ENCODE peak calls at places on chromosomes 4 and X, in ten cellular contexts. One of them, this sample, is unnamed.

GRCh38 chr4:112765317-112765989 is 128.5 kb downstream of the LARP7 start:
- DNase-seq in cardiac muscle cell: peak
- DNase-seq in cardiac fibroblast: peak
- DNase-seq in activated CD4-positive, alpha-beta T cell treated with anti-CD3 and anti-CD28 coated beads, Interleukin-2, amount 10 ng/mL, durations not matched to agents 7 days and 5 days: peak
- DNase-seq in AG08396: peak
- DNase-seq in pulmonary artery endothelial cell: no peak
- DNase-seq in tibial artery: no peak
- DNase-seq in glomerular endothelial cell: no peak
- DNase-seq in T-helper 9 cell: no peak
- DNase-seq in astrocyte of the cerebellum: peak
- DNase-seq in this sample: no peak

GRCh38 chr4:48651869-48652447 is 128.1 kb downstream of the FRYL start:
- DNase-seq in astrocyte of the cerebellum: peak
- DNase-seq in glomerular endothelial cell: no peak
- DNase-seq in pulmonary artery endothelial cell: no peak
- DNase-seq in tibial artery: no peak
- DNase-seq in cardiac fibroblast: peak
- DNase-seq in cardiac muscle cell: no peak
- DNase-seq in AG08396: no peak
- DNase-seq in activated CD4-positive, alpha-beta T cell treated with anti-CD3 and anti-CD28 coated beads, Interleukin-2, amount 10 ng/mL, durations not matched to agents 7 days and 5 days: no peak
- DNase-seq in T-helper 9 cell: no peak
- DNase-seq in this sample: no peak

GRCh38 chr4:146932111-146932510 is 13.6 kb downstream of the TTC29 start:
- DNase-seq in pulmonary artery endothelial cell: no peak
- DNase-seq in cardiac fibroblast: peak
- DNase-seq in AG08396: no peak
- DNase-seq in cardiac muscle cell: no peak
- DNase-seq in T-helper 9 cell: no peak
- DNase-seq in activated CD4-positive, alpha-beta T cell treated with anti-CD3 and anti-CD28 coated beads, Interleukin-2, amount 10 ng/mL, durations not matched to agents 7 days and 5 days: no peak
- DNase-seq in tibial artery: no peak
- DNase-seq in glomerular endothelial cell: no peak
- DNase-seq in astrocyte of the cerebellum: no peak
- DNase-seq in this sample: no peak

GRCh38 chrX:46873746-46874145 is 36.9 kb downstream of the RP2 start:
- DNase-seq in activated CD4-positive, alpha-beta T cell treated with anti-CD3 and anti-CD28 coated beads, Interleukin-2, amount 10 ng/mL, durations not matched to agents 7 days and 5 days: no peak
- DNase-seq in T-helper 9 cell: no peak
- DNase-seq in cardiac muscle cell: no peak
- DNase-seq in astrocyte of the cerebellum: no peak
- DNase-seq in glomerular endothelial cell: no peak
- DNase-seq in cardiac fibroblast: peak
- DNase-seq in tibial artery: no peak
- DNase-seq in AG08396: no peak
- DNase-seq in pulmonary artery endothelial cell: no peak
- DNase-seq in this sample: no peak

GRCh38 chrX:39309721-39310152 is 508.5 kb downstream of the MID1IP1 start:
- DNase-seq in astrocyte of the cerebellum: peak
- DNase-seq in T-helper 9 cell: peak
- DNase-seq in cardiac muscle cell: peak
- DNase-seq in activated CD4-positive, alpha-beta T cell treated with anti-CD3 and anti-CD28 coated beads, Interleukin-2, amount 10 ng/mL, durations not matched to agents 7 days and 5 days: peak
- DNase-seq in pulmonary artery endothelial cell: peak
- DNase-seq in glomerular endothelial cell: peak
- DNase-seq in AG08396: no peak
- DNase-seq in cardiac fibroblast: peak
- DNase-seq in tibial artery: no peak
- DNase-seq in this sample: no peak

GRCh38 chr4:135838889-135839288 is 1637.3 kb upstream of the PABPC4L start:
- DNase-seq in T-helper 9 cell: no peak
- DNase-seq in glomerular endothelial cell: no peak
- DNase-seq in activated CD4-positive, alpha-beta T cell treated with anti-CD3 and anti-CD28 coated beads, Interleukin-2, amount 10 ng/mL, durations not matched to agents 7 days and 5 days: no peak
- DNase-seq in cardiac muscle cell: no peak
- DNase-seq in astrocyte of the cerebellum: peak
- DNase-seq in tibial artery: no peak
- DNase-seq in pulmonary artery endothelial cell: no peak
- DNase-seq in cardiac fibroblast: peak
- DNase-seq in AG08396: peak
- DNase-seq in this sample: peak

GRCh38 chr4:8537041-8537461 is 43.1 kb upstream of the GPR78 start:
- DNase-seq in activated CD4-positive, alpha-beta T cell treated with anti-CD3 and anti-CD28 coated beads, Interleukin-2, amount 10 ng/mL, durations not matched to agents 7 days and 5 days: no peak
- DNase-seq in AG08396: peak
- DNase-seq in T-helper 9 cell: no peak
- DNase-seq in glomerular endothelial cell: peak
- DNase-seq in astrocyte of the cerebellum: peak
- DNase-seq in tibial artery: peak
- DNase-seq in pulmonary artery endothelial cell: peak
- DNase-seq in cardiac muscle cell: peak
- DNase-seq in cardiac fibroblast: peak
- DNase-seq in this sample: no peak

GRCh38 chr4:25608644-25609043 is 47.0 kb upstream of the SLC34A2 start:
- DNase-seq in glomerular endothelial cell: no peak
- DNase-seq in AG08396: no peak
- DNase-seq in tibial artery: no peak
- DNase-seq in cardiac fibroblast: no peak
- DNase-seq in activated CD4-positive, alpha-beta T cell treated with anti-CD3 and anti-CD28 coated beads, Interleukin-2, amount 10 ng/mL, durations not matched to agents 7 days and 5 days: no peak
- DNase-seq in astrocyte of the cerebellum: no peak
- DNase-seq in pulmonary artery endothelial cell: no peak
- DNase-seq in cardiac muscle cell: no peak
- DNase-seq in T-helper 9 cell: no peak
- DNase-seq in this sample: no peak

GRCh38 chr4:174217273-174218126 is 66.0 kb downstream of the FBXO8 start:
- DNase-seq in cardiac muscle cell: peak
- DNase-seq in glomerular endothelial cell: no peak
- DNase-seq in activated CD4-positive, alpha-beta T cell treated with anti-CD3 and anti-CD28 coated beads, Interleukin-2, amount 10 ng/mL, durations not matched to agents 7 days and 5 days: no peak
- DNase-seq in cardiac fibroblast: peak
- DNase-seq in tibial artery: no peak
- DNase-seq in pulmonary artery endothelial cell: no peak
- DNase-seq in AG08396: peak
- DNase-seq in T-helper 9 cell: no peak
- DNase-seq in astrocyte of the cerebellum: peak
- DNase-seq in this sample: peak

GRCh38 chr4:103400405-103400804 is 202.3 kb upstream of the CENPE start:
- DNase-seq in activated CD4-positive, alpha-beta T cell treated with anti-CD3 and anti-CD28 coated beads, Interleukin-2, amount 10 ng/mL, durations not matched to agents 7 days and 5 days: no peak
- DNase-seq in pulmonary artery endothelial cell: no peak
- DNase-seq in cardiac muscle cell: peak
- DNase-seq in tibial artery: no peak
- DNase-seq in glomerular endothelial cell: no peak
- DNase-seq in AG08396: no peak
- DNase-seq in T-helper 9 cell: no peak
- DNase-seq in cardiac fibroblast: peak
- DNase-seq in astrocyte of the cerebellum: no peak
- DNase-seq in this sample: no peak

This sample was measured in amniotic stem cell.